ENCODE peak calls at places on chromosomes 1 and 21, in six cellular contexts. One of them, this sample, is unnamed.
A peak's percentile ranks its signal among the peaks of the same experiment; 100 is the strongest.

GRCh38 chr1:55808263-55808662 is 593.1 kb upstream of the USP24 start:
- DNase-seq in gastrocnemius medialis: no peak
- DNase-seq in left lung: no peak
- DNase-seq in BE2C: no peak
- DNase-seq in astrocyte: no peak
- DNase-seq in hepatocyte: no peak
- DNase-seq in this sample: no peak

GRCh38 chr1:227661495-227661894 is 73.6 kb downstream of the JMJD4 start:
- DNase-seq in gastrocnemius medialis: no peak
- DNase-seq in left lung: no peak
- DNase-seq in BE2C: no peak
- DNase-seq in astrocyte: no peak
- DNase-seq in hepatocyte: no peak
- DNase-seq in this sample: no peak

GRCh38 chr1:162823231-162823630 is 32.7 kb downstream of the HSD17B7 start:
- DNase-seq in gastrocnemius medialis: no peak
- DNase-seq in left lung: no peak
- DNase-seq in BE2C: no peak
- DNase-seq in astrocyte: no peak
- DNase-seq in hepatocyte: no peak
- DNase-seq in this sample: no peak

GRCh38 chr1:40692429-40692905 is 963 bp downstream of the NFYC start:
- DNase-seq in gastrocnemius medialis: no peak
- DNase-seq in left lung: no peak
- DNase-seq in BE2C: peak; percentile 6
- DNase-seq in astrocyte: peak; percentile 4
- DNase-seq in hepatocyte: peak; percentile 18
- DNase-seq in this sample: peak; percentile 28

GRCh38 chr1:230818881-230819280 is 49.4 kb downstream of the C1orf198 start:
- DNase-seq in gastrocnemius medialis: no peak
- DNase-seq in left lung: no peak
- DNase-seq in BE2C: no peak
- DNase-seq in astrocyte: no peak
- DNase-seq in hepatocyte: no peak
- DNase-seq in this sample: no peak

GRCh38 chr21:28423521-28423920 is 569.2 kb downstream of the LTN1 start:
- DNase-seq in gastrocnemius medialis: no peak
- DNase-seq in left lung: no peak
- DNase-seq in BE2C: no peak
- DNase-seq in astrocyte: no peak
- DNase-seq in hepatocyte: no peak
- DNase-seq in this sample: no peak

GRCh38 chr1:93619507-93620168 is 62.0 kb downstream of the BCAR3 start:
- DNase-seq in gastrocnemius medialis: no peak
- DNase-seq in left lung: no peak
- DNase-seq in BE2C: no peak
- DNase-seq in astrocyte: no peak
- DNase-seq in hepatocyte: no peak
- DNase-seq in this sample: no peak

GRCh38 chr1:59526240-59526639 is 229.3 kb downstream of the FGGY start:
- DNase-seq in gastrocnemius medialis: no peak
- DNase-seq in left lung: no peak
- DNase-seq in BE2C: no peak
- DNase-seq in astrocyte: no peak
- DNase-seq in hepatocyte: no peak
- DNase-seq in this sample: no peak

GRCh38 chr21:34864370-34865209 is 184.5 kb downstream of the RUNX1 start:
- DNase-seq in gastrocnemius medialis: no peak
- DNase-seq in left lung: no peak
- DNase-seq in BE2C: no peak
- DNase-seq in astrocyte: no peak
- DNase-seq in hepatocyte: no peak
- DNase-seq in this sample: no peak

GRCh38 chr1:94925561-94926364 is 1.1 kb downstream of the CNN3 start:
- DNase-seq in gastrocnemius medialis: peak; percentile 16
- DNase-seq in left lung: peak; percentile 70
- DNase-seq in BE2C: peak; percentile 64
- DNase-seq in astrocyte: peak; percentile 94
- DNase-seq in hepatocyte: peak; percentile 80
- DNase-seq in this sample: peak; percentile 91

GRCh38 chr1:231781887-231782286 is 155.3 kb downstream of the DISC1 start:
- DNase-seq in gastrocnemius medialis: no peak
- DNase-seq in left lung: no peak
- DNase-seq in BE2C: no peak
- DNase-seq in astrocyte: no peak
- DNase-seq in hepatocyte: no peak
- DNase-seq in this sample: peak; percentile 72

GRCh38 chr1:241269116-241269515 is 87.9 kb downstream of the RGS7 start:
- DNase-seq in gastrocnemius medialis: no peak
- DNase-seq in left lung: no peak
- DNase-seq in BE2C: no peak
- DNase-seq in astrocyte: no peak
- DNase-seq in hepatocyte: no peak
- DNase-seq in this sample: no peak

GRCh38 chr1:156070523-156070922 is 9.6 kb downstream of the RAB25 start:
- DNase-seq in gastrocnemius medialis: no peak
- DNase-seq in left lung: no peak
- DNase-seq in BE2C: peak; percentile 49
- DNase-seq in astrocyte: no peak
- DNase-seq in hepatocyte: no peak
- DNase-seq in this sample: no peak

GRCh38 chr1:9128161-9128519 is 762 bp downstream of the GPR157 start:
- DNase-seq in gastrocnemius medialis: peak; percentile 60
- DNase-seq in left lung: peak; percentile 80
- DNase-seq in BE2C: no peak
- DNase-seq in astrocyte: no peak
- DNase-seq in hepatocyte: peak; percentile 34
- DNase-seq in this sample: no peak

GRCh38 chr1:197224160-197224559 is 43.9 kb upstream of the CRB1 start:
- DNase-seq in gastrocnemius medialis: no peak
- DNase-seq in left lung: no peak
- DNase-seq in BE2C: no peak
- DNase-seq in astrocyte: no peak
- DNase-seq in hepatocyte: no peak
- DNase-seq in this sample: peak; percentile 23

GRCh38 chr1:28401760-28402159 is 32.2 kb downstream of the PHACTR4 start:
- DNase-seq in gastrocnemius medialis: no peak
- DNase-seq in left lung: no peak
- DNase-seq in BE2C: no peak
- DNase-seq in astrocyte: no peak
- DNase-seq in hepatocyte: no peak
- DNase-seq in this sample: no peak

GRCh38 chr1:244210884-244211558 is 159.9 kb downstream of the ZBTB18 start:
- DNase-seq in gastrocnemius medialis: peak; percentile 28
- DNase-seq in left lung: peak; percentile 64
- DNase-seq in BE2C: peak; percentile 49
- DNase-seq in astrocyte: no peak
- DNase-seq in hepatocyte: peak; percentile 16
- DNase-seq in this sample: no peak

GRCh38 chr1:88683516-88683847 is 591 bp upstream of the PKN2 start:
- DNase-seq in gastrocnemius medialis: no peak
- DNase-seq in left lung: peak; percentile 78
- DNase-seq in BE2C: peak; percentile 16
- DNase-seq in astrocyte: no peak
- DNase-seq in hepatocyte: peak; percentile 59
- DNase-seq in this sample: no peak

GRCh38 chr1:201766117-201766863 is 62.7 kb upstream of the IPO9 start:
- DNase-seq in gastrocnemius medialis: peak; percentile 11
- DNase-seq in left lung: no peak
- DNase-seq in BE2C: no peak
- DNase-seq in astrocyte: peak; percentile 98
- DNase-seq in hepatocyte: no peak
- DNase-seq in this sample: peak; percentile 96

GRCh38 chr1:183473286-183473536 is 912 bp downstream of the SMG7 start:
- DNase-seq in gastrocnemius medialis: no peak
- DNase-seq in left lung: no peak
- DNase-seq in BE2C: no peak
- DNase-seq in astrocyte: peak; percentile 11
- DNase-seq in hepatocyte: no peak
- DNase-seq in this sample: no peak

GRCh38 chr1:183470961-183471747 is 1.1 kb upstream of the SMG7 start:
- DNase-seq in gastrocnemius medialis: peak; percentile 32
- DNase-seq in left lung: peak; percentile 94
- DNase-seq in BE2C: peak; percentile 91
- DNase-seq in astrocyte: peak; percentile 71
- DNase-seq in hepatocyte: peak; percentile 87
- DNase-seq in this sample: peak; percentile 80

GRCh38 chr1:183470147-183470960 is 1.9 kb upstream of the SMG7 start:
- DNase-seq in gastrocnemius medialis: peak; percentile 65
- DNase-seq in left lung: peak; percentile 97
- DNase-seq in BE2C: peak; percentile 93
- DNase-seq in astrocyte: peak; percentile 32
- DNase-seq in hepatocyte: peak; percentile 92
- DNase-seq in this sample: peak; percentile 73

GRCh38 chr1:183472488-183473285 is at the start of gene SMG7:
- DNase-seq in gastrocnemius medialis: peak; percentile 26
- DNase-seq in left lung: peak; percentile 92
- DNase-seq in BE2C: peak; percentile 46
- DNase-seq in astrocyte: peak; percentile 20
- DNase-seq in hepatocyte: peak; percentile 69
- DNase-seq in this sample: peak; percentile 14

DNA sequence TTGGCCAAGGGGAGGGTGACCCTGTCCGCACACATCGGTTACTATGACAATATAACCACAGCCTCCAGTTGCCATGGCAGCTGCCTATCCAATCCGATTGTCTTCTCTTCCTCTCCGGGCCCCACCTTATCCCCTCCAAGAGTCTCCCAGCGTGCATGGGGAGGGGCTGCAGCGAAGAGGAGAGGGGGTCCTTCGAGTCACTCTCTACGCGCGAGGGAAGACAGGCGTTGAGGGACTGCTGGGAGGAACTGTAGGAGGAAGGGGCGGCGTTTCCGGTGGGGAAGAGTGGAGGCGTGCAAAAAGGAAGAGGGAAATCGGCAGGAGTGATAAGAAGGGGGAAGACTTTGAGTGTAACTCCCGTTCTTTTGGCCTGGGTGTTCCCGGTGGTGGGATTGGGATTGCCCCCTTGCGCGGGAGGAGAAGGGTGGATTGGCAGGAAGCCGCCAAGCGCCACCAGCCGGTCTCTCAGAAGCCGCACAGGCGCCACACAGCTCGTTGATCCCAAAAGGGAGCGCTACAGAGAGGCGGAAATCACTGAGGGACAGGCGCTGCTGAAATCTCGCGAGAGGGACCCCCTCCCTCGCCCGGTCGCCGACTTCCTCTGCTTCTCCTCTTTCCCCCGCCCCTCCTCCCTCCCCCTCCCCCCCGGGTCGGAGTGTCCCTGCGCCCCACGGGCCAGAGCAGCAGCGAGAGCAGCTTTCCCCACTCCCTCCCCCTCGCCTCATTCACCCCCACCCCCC is 381 bp upstream of the SMG7 start:
- DNase-seq in gastrocnemius medialis: peak; percentile 97
- DNase-seq in left lung: peak; percentile 98
- DNase-seq in BE2C: peak; percentile 99
- DNase-seq in astrocyte: peak; percentile 98
- DNase-seq in hepatocyte: peak; percentile 98
- DNase-seq in this sample: peak; percentile 98
- TF ChIP-seq CTCF in gastrocnemius medialis: peak; percentile 9
- TF ChIP-seq CTCF in left lung: no peak
- TF ChIP-seq CTCF in BE2C: no peak
- TF ChIP-seq CTCF in astrocyte: no peak
- TF ChIP-seq CTCF in hepatocyte: no peak
- TF ChIP-seq CTCF in this sample: no peak

GRCh38 chr1:14598007-14598497 is 433 bp upstream of the KAZN start:
- DNase-seq in gastrocnemius medialis: no peak
- DNase-seq in left lung: peak; percentile 74
- DNase-seq in BE2C: peak; percentile 10
- DNase-seq in astrocyte: no peak
- DNase-seq in hepatocyte: peak; percentile 47
- DNase-seq in this sample: no peak

GRCh38 chr1:14599173-14599754 is 779 bp downstream of the KAZN start:
- DNase-seq in gastrocnemius medialis: no peak
- DNase-seq in left lung: peak; percentile 71
- DNase-seq in BE2C: no peak
- DNase-seq in astrocyte: no peak
- DNase-seq in hepatocyte: peak; percentile 28
- DNase-seq in this sample: no peak

GRCh38 chr1:14599787-14600186 is 1.3 kb downstream of the KAZN start:
- DNase-seq in gastrocnemius medialis: no peak
- DNase-seq in left lung: no peak
- DNase-seq in BE2C: no peak
- DNase-seq in astrocyte: no peak
- DNase-seq in hepatocyte: no peak
- DNase-seq in this sample: no peak

GRCh38 chr1:14597343-14598006 is 1.0 kb upstream of the KAZN start:
- DNase-seq in gastrocnemius medialis: no peak
- DNase-seq in left lung: no peak
- DNase-seq in BE2C: no peak
- DNase-seq in astrocyte: peak; percentile 19
- DNase-seq in hepatocyte: peak; percentile 16
- DNase-seq in this sample: no peak

GRCh38 chr1:14598498-14599172 is at the start of gene KAZN:
- DNase-seq in gastrocnemius medialis: no peak
- DNase-seq in left lung: peak; percentile 73
- DNase-seq in BE2C: peak; percentile 14
- DNase-seq in astrocyte: no peak
- DNase-seq in hepatocyte: peak; percentile 76
- DNase-seq in this sample: no peak
- H3K4me3 ChIP-seq in gastrocnemius medialis: peak within 1 kb of the TSS; percentile 26
- H3K4me3 ChIP-seq in left lung: peak within 1 kb of the TSS; percentile 40
- H3K4me3 ChIP-seq in BE2C: peak within 1 kb of the TSS; percentile 16
- H3K4me3 ChIP-seq in astrocyte: peak within 1 kb of the TSS; percentile 52
- H3K4me3 ChIP-seq in hepatocyte: peak within 1 kb of the TSS; percentile 81
- H3K4me3 ChIP-seq in this sample: no peak within 1 kb of the TSS

GRCh38 chr1:175894543-175894942 is 151.1 kb upstream of the TNR start:
- DNase-seq in gastrocnemius medialis: no peak
- DNase-seq in left lung: no peak
- DNase-seq in BE2C: no peak
- DNase-seq in astrocyte: no peak
- DNase-seq in hepatocyte: no peak
- DNase-seq in this sample: no peak
- TF ChIP-seq CTCF in gastrocnemius medialis: no peak
- TF ChIP-seq CTCF in left lung: no peak
- TF ChIP-seq CTCF in BE2C: no peak
- TF ChIP-seq CTCF in astrocyte: no peak
- TF ChIP-seq CTCF in hepatocyte: no peak
- TF ChIP-seq CTCF in this sample: no peak

DNA sequence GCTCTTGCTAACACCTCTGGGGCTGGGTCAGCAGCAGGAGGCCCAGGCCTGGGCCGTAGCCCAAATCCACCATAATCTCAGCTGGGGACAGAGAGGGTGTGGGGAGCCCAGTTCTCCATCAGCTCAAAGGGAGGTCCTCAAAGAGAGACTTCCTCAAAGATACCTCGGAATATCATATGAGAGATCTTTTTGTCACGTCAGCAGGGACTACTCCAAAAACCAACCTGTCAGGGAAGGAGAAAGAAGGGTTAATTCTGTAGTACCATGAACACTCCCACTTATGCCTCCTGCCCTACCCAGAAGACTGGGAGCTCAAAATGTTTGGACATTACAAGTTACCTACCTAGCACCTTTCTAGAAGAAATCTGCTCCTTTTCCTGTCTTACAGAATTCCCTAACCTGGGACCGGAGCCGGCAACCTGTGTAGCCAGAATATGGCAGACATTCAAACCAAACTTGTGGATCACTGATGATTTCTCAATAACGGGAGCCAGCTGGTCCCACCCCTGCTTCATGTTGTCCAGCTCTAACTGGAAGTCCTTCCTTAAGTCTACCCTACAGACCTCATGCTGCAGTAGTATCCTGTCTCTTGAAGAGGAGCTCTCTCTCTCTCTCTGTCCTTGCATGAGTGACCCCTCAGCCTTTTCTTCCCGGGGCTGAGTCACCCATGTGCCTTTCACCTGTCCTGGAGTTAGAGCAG is 4.8 kb downstream of the RSPO1 start:
- DNase-seq in gastrocnemius medialis: no peak
- DNase-seq in left lung: no peak
- DNase-seq in BE2C: no peak
- DNase-seq in astrocyte: no peak
- DNase-seq in hepatocyte: no peak
- DNase-seq in this sample: no peak
- H3K4me3 ChIP-seq in gastrocnemius medialis: no peak overlapping the region
- H3K4me3 ChIP-seq in left lung: no peak overlapping the region
- H3K4me3 ChIP-seq in BE2C: no peak overlapping the region
- H3K4me3 ChIP-seq in astrocyte: no peak overlapping the region
- H3K4me3 ChIP-seq in hepatocyte: no peak overlapping the region
- H3K4me3 ChIP-seq in this sample: no peak overlapping the region